ENCODE peak calls at places on chromosomes 7 and 10, in ten cellular contexts. One of them, this sample, is unnamed.

GRCh38 chr10:89888647-89889046 is 187.3 kb downstream of the KIF20B start:
- DNase-seq in stimulated activated CD4-positive, alpha-beta T cell treated with anti-CD3 and anti-CD28 coated beads, TNF-alpha, amount 100 ng/mL, for 24 hours: no peak
- DNase-seq in nucleus accumbens: no peak
- DNase-seq in NCI-H1694 treated with DMSO at 0.1 percent for 48 hours: no peak
- DNase-seq in CD4-positive, alpha-beta T cell: no peak
- DNase-seq in brain pericyte: no peak
- DNase-seq in choroid plexus epithelial cell: no peak
- DNase-seq in activated CD4-positive, alpha-beta T cell treated with anti-CD3 and anti-CD28 coated beads for 48 hours: no peak
- DNase-seq in foreskin melanocyte: no peak
- DNase-seq in dermis blood vessel endothelial cell: no peak
- DNase-seq in this sample: no peak

GRCh38 chr10:79223346-79224048 is 123.8 kb upstream of the PPIF start:
- DNase-seq in nucleus accumbens: no peak
- DNase-seq in foreskin melanocyte: no peak
- DNase-seq in NCI-H1694 treated with DMSO at 0.1 percent for 48 hours: no peak
- DNase-seq in dermis blood vessel endothelial cell: peak
- DNase-seq in choroid plexus epithelial cell: peak
- DNase-seq in activated CD4-positive, alpha-beta T cell treated with anti-CD3 and anti-CD28 coated beads for 48 hours: no peak
- DNase-seq in brain pericyte: no peak
- DNase-seq in stimulated activated CD4-positive, alpha-beta T cell treated with anti-CD3 and anti-CD28 coated beads, TNF-alpha, amount 100 ng/mL, for 24 hours: no peak
- DNase-seq in CD4-positive, alpha-beta T cell: no peak
- DNase-seq in this sample: peak

GRCh38 chr10:125156196-125156595 is 4.2 kb downstream of the CTBP2 start:
- DNase-seq in dermis blood vessel endothelial cell: no peak
- DNase-seq in NCI-H1694 treated with DMSO at 0.1 percent for 48 hours: no peak
- DNase-seq in foreskin melanocyte: no peak
- DNase-seq in brain pericyte: no peak
- DNase-seq in choroid plexus epithelial cell: peak
- DNase-seq in CD4-positive, alpha-beta T cell: no peak
- DNase-seq in stimulated activated CD4-positive, alpha-beta T cell treated with anti-CD3 and anti-CD28 coated beads, TNF-alpha, amount 100 ng/mL, for 24 hours: no peak
- DNase-seq in activated CD4-positive, alpha-beta T cell treated with anti-CD3 and anti-CD28 coated beads for 48 hours: no peak
- DNase-seq in nucleus accumbens: no peak
- DNase-seq in this sample: no peak

GRCh38 chr10:90751107-90751997 is 106.5 kb downstream of the HTR7 start:
- DNase-seq in dermis blood vessel endothelial cell: peak
- DNase-seq in choroid plexus epithelial cell: peak
- DNase-seq in activated CD4-positive, alpha-beta T cell treated with anti-CD3 and anti-CD28 coated beads for 48 hours: peak
- DNase-seq in foreskin melanocyte: peak
- DNase-seq in CD4-positive, alpha-beta T cell: peak
- DNase-seq in nucleus accumbens: peak
- DNase-seq in stimulated activated CD4-positive, alpha-beta T cell treated with anti-CD3 and anti-CD28 coated beads, TNF-alpha, amount 100 ng/mL, for 24 hours: peak
- DNase-seq in NCI-H1694 treated with DMSO at 0.1 percent for 48 hours: peak
- DNase-seq in brain pericyte: no peak
- DNase-seq in this sample: peak

GRCh38 chr7:125465527-125465926 is 535.9 kb upstream of the POT1 start:
- DNase-seq in stimulated activated CD4-positive, alpha-beta T cell treated with anti-CD3 and anti-CD28 coated beads, TNF-alpha, amount 100 ng/mL, for 24 hours: no peak
- DNase-seq in nucleus accumbens: no peak
- DNase-seq in foreskin melanocyte: no peak
- DNase-seq in choroid plexus epithelial cell: no peak
- DNase-seq in brain pericyte: no peak
- DNase-seq in CD4-positive, alpha-beta T cell: no peak
- DNase-seq in dermis blood vessel endothelial cell: no peak
- DNase-seq in activated CD4-positive, alpha-beta T cell treated with anti-CD3 and anti-CD28 coated beads for 48 hours: no peak
- DNase-seq in NCI-H1694 treated with DMSO at 0.1 percent for 48 hours: no peak
- DNase-seq in this sample: no peak

GRCh38 chr10:84477370-84477769 is 149.0 kb downstream of the CCSER2 start:
- DNase-seq in nucleus accumbens: no peak
- DNase-seq in CD4-positive, alpha-beta T cell: no peak
- DNase-seq in dermis blood vessel endothelial cell: no peak
- DNase-seq in brain pericyte: no peak
- DNase-seq in NCI-H1694 treated with DMSO at 0.1 percent for 48 hours: no peak
- DNase-seq in stimulated activated CD4-positive, alpha-beta T cell treated with anti-CD3 and anti-CD28 coated beads, TNF-alpha, amount 100 ng/mL, for 24 hours: no peak
- DNase-seq in foreskin melanocyte: no peak
- DNase-seq in activated CD4-positive, alpha-beta T cell treated with anti-CD3 and anti-CD28 coated beads for 48 hours: no peak
- DNase-seq in choroid plexus epithelial cell: no peak
- DNase-seq in this sample: no peak

GRCh38 chr10:88178758-88179157 is 315.3 kb downstream of the PTEN start:
- DNase-seq in NCI-H1694 treated with DMSO at 0.1 percent for 48 hours: no peak
- DNase-seq in foreskin melanocyte: no peak
- DNase-seq in nucleus accumbens: no peak
- DNase-seq in activated CD4-positive, alpha-beta T cell treated with anti-CD3 and anti-CD28 coated beads for 48 hours: no peak
- DNase-seq in dermis blood vessel endothelial cell: no peak
- DNase-seq in stimulated activated CD4-positive, alpha-beta T cell treated with anti-CD3 and anti-CD28 coated beads, TNF-alpha, amount 100 ng/mL, for 24 hours: no peak
- DNase-seq in brain pericyte: no peak
- DNase-seq in CD4-positive, alpha-beta T cell: no peak
- DNase-seq in choroid plexus epithelial cell: no peak
- DNase-seq in this sample: no peak

GRCh38 chr7:50207682-50208255 is 96.7 kb upstream of the IKZF1 start:
- DNase-seq in NCI-H1694 treated with DMSO at 0.1 percent for 48 hours: no peak
- DNase-seq in CD4-positive, alpha-beta T cell: no peak
- DNase-seq in dermis blood vessel endothelial cell: no peak
- DNase-seq in nucleus accumbens: no peak
- DNase-seq in foreskin melanocyte: no peak
- DNase-seq in activated CD4-positive, alpha-beta T cell treated with anti-CD3 and anti-CD28 coated beads for 48 hours: no peak
- DNase-seq in brain pericyte: no peak
- DNase-seq in stimulated activated CD4-positive, alpha-beta T cell treated with anti-CD3 and anti-CD28 coated beads, TNF-alpha, amount 100 ng/mL, for 24 hours: no peak
- DNase-seq in choroid plexus epithelial cell: no peak
- DNase-seq in this sample: no peak

GRCh38 chr10:4771554-4772201 is 54.3 kb upstream of the AKR1E2 start:
- DNase-seq in dermis blood vessel endothelial cell: peak
- DNase-seq in NCI-H1694 treated with DMSO at 0.1 percent for 48 hours: no peak
- DNase-seq in stimulated activated CD4-positive, alpha-beta T cell treated with anti-CD3 and anti-CD28 coated beads, TNF-alpha, amount 100 ng/mL, for 24 hours: no peak
- DNase-seq in brain pericyte: no peak
- DNase-seq in choroid plexus epithelial cell: peak
- DNase-seq in foreskin melanocyte: no peak
- DNase-seq in activated CD4-positive, alpha-beta T cell treated with anti-CD3 and anti-CD28 coated beads for 48 hours: no peak
- DNase-seq in nucleus accumbens: no peak
- DNase-seq in CD4-positive, alpha-beta T cell: no peak
- DNase-seq in this sample: no peak

GRCh38 chr10:31914370-31914769 is 14.3 kb downstream of the ARHGAP12 start:
- DNase-seq in foreskin melanocyte: no peak
- DNase-seq in nucleus accumbens: no peak
- DNase-seq in activated CD4-positive, alpha-beta T cell treated with anti-CD3 and anti-CD28 coated beads for 48 hours: no peak
- DNase-seq in NCI-H1694 treated with DMSO at 0.1 percent for 48 hours: no peak
- DNase-seq in brain pericyte: no peak
- DNase-seq in stimulated activated CD4-positive, alpha-beta T cell treated with anti-CD3 and anti-CD28 coated beads, TNF-alpha, amount 100 ng/mL, for 24 hours: no peak
- DNase-seq in choroid plexus epithelial cell: no peak
- DNase-seq in CD4-positive, alpha-beta T cell: no peak
- DNase-seq in dermis blood vessel endothelial cell: no peak
- DNase-seq in this sample: no peak